ENCODE peak calls at places on chromosomes 12 and 14, in eight cellular contexts. One of them, this sample, is unnamed.

GRCh38 chr12:111628505-111629260 is 29.6 kb upstream of the ATXN2 start:
- DNase-seq in HFF-Myc: no peak
- DNase-seq in coronary artery: no peak
- DNase-seq in CD4-positive, alpha-beta T cell: no peak
- DNase-seq in colonic mucosa: no peak
- DNase-seq in GM20000: no peak
- DNase-seq in fibroblast of mammary gland: no peak
- DNase-seq in nephron progenitor cell: no peak
- DNase-seq in this sample: no peak

GRCh38 chr12:51864701-51865469 is 16.4 kb upstream of the FIGNL2 start:
- DNase-seq in HFF-Myc: no peak
- DNase-seq in coronary artery: no peak
- DNase-seq in CD4-positive, alpha-beta T cell: no peak
- DNase-seq in colonic mucosa: no peak
- DNase-seq in GM20000: no peak
- DNase-seq in fibroblast of mammary gland: peak
- DNase-seq in nephron progenitor cell: peak
- DNase-seq in this sample: no peak

GRCh38 chr12:111964935-111965334 is 48.0 kb downstream of the TMEM116 start:
- DNase-seq in HFF-Myc: no peak
- DNase-seq in coronary artery: no peak
- DNase-seq in CD4-positive, alpha-beta T cell: no peak
- DNase-seq in colonic mucosa: no peak
- DNase-seq in GM20000: no peak
- DNase-seq in fibroblast of mammary gland: no peak
- DNase-seq in nephron progenitor cell: no peak
- DNase-seq in this sample: no peak

GRCh38 chr12:89756638-89757321 is 48.1 kb upstream of the ATP2B1 start:
- DNase-seq in HFF-Myc: peak
- DNase-seq in coronary artery: no peak
- DNase-seq in CD4-positive, alpha-beta T cell: no peak
- DNase-seq in colonic mucosa: peak
- DNase-seq in GM20000: peak
- DNase-seq in fibroblast of mammary gland: peak
- DNase-seq in nephron progenitor cell: no peak
- DNase-seq in this sample: no peak

GRCh38 chr12:123089631-123090353 is 61.1 kb downstream of the PITPNM2 start:
- DNase-seq in HFF-Myc: peak
- DNase-seq in coronary artery: no peak
- DNase-seq in CD4-positive, alpha-beta T cell: no peak
- DNase-seq in colonic mucosa: no peak
- DNase-seq in GM20000: no peak
- DNase-seq in fibroblast of mammary gland: peak
- DNase-seq in nephron progenitor cell: no peak
- DNase-seq in this sample: no peak

GRCh38 chr12:132437252-132438138 is 52.5 kb upstream of the FBRSL1 start:
- DNase-seq in HFF-Myc: no peak
- DNase-seq in coronary artery: no peak
- DNase-seq in CD4-positive, alpha-beta T cell: no peak
- DNase-seq in colonic mucosa: no peak
- DNase-seq in GM20000: no peak
- DNase-seq in fibroblast of mammary gland: no peak
- DNase-seq in nephron progenitor cell: no peak
- DNase-seq in this sample: no peak

GRCh38 chr14:36522347-36522971 is 2.4 kb upstream of the NKX2-1 start:
- DNase-seq in HFF-Myc: no peak
- DNase-seq in coronary artery: no peak
- DNase-seq in CD4-positive, alpha-beta T cell: no peak
- DNase-seq in colonic mucosa: no peak
- DNase-seq in GM20000: no peak
- DNase-seq in fibroblast of mammary gland: no peak
- DNase-seq in nephron progenitor cell: peak
- DNase-seq in this sample: peak

GRCh38 chr14:64201931-64202330 is 92.2 kb downstream of the ESR2 start:
- DNase-seq in HFF-Myc: no peak
- DNase-seq in coronary artery: no peak
- DNase-seq in CD4-positive, alpha-beta T cell: no peak
- DNase-seq in colonic mucosa: no peak
- DNase-seq in GM20000: no peak
- DNase-seq in fibroblast of mammary gland: no peak
- DNase-seq in nephron progenitor cell: no peak
- DNase-seq in this sample: no peak

GRCh38 chr14:50714452-50715073 is 46.5 kb upstream of the SAV1 start:
- DNase-seq in HFF-Myc: peak
- DNase-seq in coronary artery: no peak
- DNase-seq in CD4-positive, alpha-beta T cell: no peak
- DNase-seq in colonic mucosa: no peak
- DNase-seq in GM20000: peak
- DNase-seq in fibroblast of mammary gland: peak
- DNase-seq in nephron progenitor cell: no peak
- DNase-seq in this sample: no peak

GRCh38 chr12:109736552-109737108 is 23.0 kb downstream of the FAM222A start:
- DNase-seq in HFF-Myc: peak
- DNase-seq in coronary artery: no peak
- DNase-seq in CD4-positive, alpha-beta T cell: no peak
- DNase-seq in colonic mucosa: no peak
- DNase-seq in GM20000: no peak
- DNase-seq in fibroblast of mammary gland: peak
- DNase-seq in nephron progenitor cell: peak
- DNase-seq in this sample: peak

GRCh38 chr12:26769611-26770010 is 63.4 kb downstream of the ITPR2 start:
- DNase-seq in HFF-Myc: no peak
- DNase-seq in coronary artery: no peak
- DNase-seq in CD4-positive, alpha-beta T cell: no peak
- DNase-seq in colonic mucosa: no peak
- DNase-seq in GM20000: no peak
- DNase-seq in fibroblast of mammary gland: no peak
- DNase-seq in nephron progenitor cell: no peak
- DNase-seq in this sample: no peak

GRCh38 chr14:24381363-24382102 is 13.5 kb downstream of the NFATC4 start:
- DNase-seq in HFF-Myc: no peak
- DNase-seq in coronary artery: peak
- DNase-seq in CD4-positive, alpha-beta T cell: no peak
- DNase-seq in colonic mucosa: no peak
- DNase-seq in GM20000: no peak
- DNase-seq in fibroblast of mammary gland: no peak
- DNase-seq in nephron progenitor cell: no peak
- DNase-seq in this sample: no peak

GRCh38 chr12:14065094-14065493 is 83.7 kb upstream of the GRIN2B start:
- DNase-seq in HFF-Myc: no peak
- DNase-seq in coronary artery: no peak
- DNase-seq in CD4-positive, alpha-beta T cell: no peak
- DNase-seq in colonic mucosa: no peak
- DNase-seq in GM20000: no peak
- DNase-seq in fibroblast of mammary gland: no peak
- DNase-seq in nephron progenitor cell: no peak
- DNase-seq in this sample: no peak
- TF ChIP-seq CTCF in HFF-Myc: no peak
- TF ChIP-seq CTCF in coronary artery: no peak
- TF ChIP-seq CTCF in CD4-positive, alpha-beta T cell: no peak
- TF ChIP-seq CTCF in colonic mucosa: no peak
- TF ChIP-seq CTCF in GM20000: no peak
- TF ChIP-seq CTCF in fibroblast of mammary gland: no peak
- TF ChIP-seq CTCF in nephron progenitor cell: no peak
- TF ChIP-seq CTCF in this sample: no peak

GRCh38 chr12:103833891-103834290 is 7.1 kb downstream of the NT5DC3 start:
- DNase-seq in HFF-Myc: no peak
- DNase-seq in coronary artery: no peak
- DNase-seq in CD4-positive, alpha-beta T cell: no peak
- DNase-seq in colonic mucosa: no peak
- DNase-seq in GM20000: no peak
- DNase-seq in fibroblast of mammary gland: no peak
- DNase-seq in nephron progenitor cell: no peak
- DNase-seq in this sample: no peak
- TF ChIP-seq CTCF in HFF-Myc: no peak
- TF ChIP-seq CTCF in coronary artery: no peak
- TF ChIP-seq CTCF in CD4-positive, alpha-beta T cell: no peak
- TF ChIP-seq CTCF in colonic mucosa: no peak
- TF ChIP-seq CTCF in GM20000: peak
- TF ChIP-seq CTCF in fibroblast of mammary gland: peak
- TF ChIP-seq CTCF in nephron progenitor cell: no peak
- TF ChIP-seq CTCF in this sample: no peak

DNA sequence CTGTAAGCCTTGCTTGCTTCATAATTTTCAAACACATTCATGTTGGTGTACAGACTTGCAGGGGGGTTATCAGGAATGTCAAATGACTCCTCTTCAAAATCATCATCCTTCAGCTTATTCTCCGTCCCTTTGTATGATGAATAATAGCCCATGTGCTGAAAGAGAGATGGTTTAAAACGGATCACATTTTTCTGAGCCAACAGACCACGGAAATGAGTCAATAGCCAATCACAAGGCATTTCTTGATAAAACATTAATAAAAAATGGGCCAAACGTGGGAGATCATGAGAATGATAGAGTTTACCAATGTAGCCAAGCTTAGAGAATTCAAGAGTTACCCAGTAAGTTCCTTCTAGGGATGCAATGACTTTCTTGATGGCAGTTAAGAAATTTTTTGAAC is 105.5 kb downstream of the NTS start:
- DNase-seq in HFF-Myc: no peak
- DNase-seq in coronary artery: no peak
- DNase-seq in CD4-positive, alpha-beta T cell: no peak
- DNase-seq in colonic mucosa: no peak
- DNase-seq in GM20000: no peak
- DNase-seq in fibroblast of mammary gland: no peak
- DNase-seq in nephron progenitor cell: no peak
- DNase-seq in this sample: no peak
- TF ChIP-seq CTCF in HFF-Myc: no peak
- TF ChIP-seq CTCF in coronary artery: no peak
- TF ChIP-seq CTCF in CD4-positive, alpha-beta T cell: no peak
- TF ChIP-seq CTCF in colonic mucosa: no peak
- TF ChIP-seq CTCF in GM20000: no peak
- TF ChIP-seq CTCF in fibroblast of mammary gland: no peak
- TF ChIP-seq CTCF in nephron progenitor cell: no peak
- TF ChIP-seq CTCF in this sample: no peak

GRCh38 chr12:92502417-92503028 is 200.3 kb upstream of the PLEKHG7 start:
- DNase-seq in HFF-Myc: no peak
- DNase-seq in coronary artery: no peak
- DNase-seq in CD4-positive, alpha-beta T cell: no peak
- DNase-seq in colonic mucosa: no peak
- DNase-seq in GM20000: peak
- DNase-seq in fibroblast of mammary gland: peak
- DNase-seq in nephron progenitor cell: no peak
- DNase-seq in this sample: no peak
- TF ChIP-seq CTCF in HFF-Myc: no peak
- TF ChIP-seq CTCF in coronary artery: no peak
- TF ChIP-seq CTCF in CD4-positive, alpha-beta T cell: no peak
- TF ChIP-seq CTCF in colonic mucosa: peak
- TF ChIP-seq CTCF in GM20000: peak
- TF ChIP-seq CTCF in fibroblast of mammary gland: peak
- TF ChIP-seq CTCF in nephron progenitor cell: no peak
- TF ChIP-seq CTCF in this sample: no peak

GRCh38 chr12:43805857-43806736 is at the start of gene TWF1:
- DNase-seq in HFF-Myc: no peak
- DNase-seq in coronary artery: peak
- DNase-seq in CD4-positive, alpha-beta T cell: peak
- DNase-seq in colonic mucosa: peak
- DNase-seq in GM20000: peak
- DNase-seq in fibroblast of mammary gland: peak
- DNase-seq in nephron progenitor cell: peak
- DNase-seq in this sample: peak
- TF ChIP-seq CTCF in HFF-Myc: no peak
- TF ChIP-seq CTCF in coronary artery: no peak
- TF ChIP-seq CTCF in CD4-positive, alpha-beta T cell: no peak
- TF ChIP-seq CTCF in colonic mucosa: no peak
- TF ChIP-seq CTCF in GM20000: no peak
- TF ChIP-seq CTCF in fibroblast of mammary gland: peak
- TF ChIP-seq CTCF in nephron progenitor cell: peak
- TF ChIP-seq CTCF in this sample: peak

DNA sequence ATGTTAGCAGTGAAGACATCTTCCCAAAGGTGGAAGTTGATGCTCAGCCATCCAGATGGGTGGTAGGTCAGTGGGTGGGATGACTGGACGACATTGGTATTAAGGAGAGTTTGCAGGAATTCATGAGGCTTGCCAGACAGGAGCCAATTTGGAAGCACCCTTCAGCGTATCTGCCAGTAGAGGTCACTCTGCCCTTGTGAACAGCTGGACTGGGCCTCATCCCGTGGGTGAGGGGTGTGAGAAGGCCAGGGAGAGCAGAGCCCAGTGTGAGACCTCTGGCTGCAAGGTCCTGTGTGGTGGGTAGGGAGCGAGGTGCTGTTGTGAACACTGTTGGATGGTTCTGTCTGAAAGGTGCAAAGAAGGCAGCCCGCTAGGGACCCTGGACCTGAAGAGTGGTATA is 37.7 kb downstream of the SLC5A8 start:
- DNase-seq in HFF-Myc: no peak
- DNase-seq in coronary artery: no peak
- DNase-seq in CD4-positive, alpha-beta T cell: no peak
- DNase-seq in colonic mucosa: peak
- DNase-seq in GM20000: peak
- DNase-seq in fibroblast of mammary gland: peak
- DNase-seq in nephron progenitor cell: peak
- DNase-seq in this sample: no peak
- TF ChIP-seq CTCF in HFF-Myc: no peak
- TF ChIP-seq CTCF in coronary artery: no peak
- TF ChIP-seq CTCF in CD4-positive, alpha-beta T cell: no peak
- TF ChIP-seq CTCF in colonic mucosa: peak
- TF ChIP-seq CTCF in GM20000: no peak
- TF ChIP-seq CTCF in fibroblast of mammary gland: peak
- TF ChIP-seq CTCF in nephron progenitor cell: peak
- TF ChIP-seq CTCF in this sample: peak

DNA sequence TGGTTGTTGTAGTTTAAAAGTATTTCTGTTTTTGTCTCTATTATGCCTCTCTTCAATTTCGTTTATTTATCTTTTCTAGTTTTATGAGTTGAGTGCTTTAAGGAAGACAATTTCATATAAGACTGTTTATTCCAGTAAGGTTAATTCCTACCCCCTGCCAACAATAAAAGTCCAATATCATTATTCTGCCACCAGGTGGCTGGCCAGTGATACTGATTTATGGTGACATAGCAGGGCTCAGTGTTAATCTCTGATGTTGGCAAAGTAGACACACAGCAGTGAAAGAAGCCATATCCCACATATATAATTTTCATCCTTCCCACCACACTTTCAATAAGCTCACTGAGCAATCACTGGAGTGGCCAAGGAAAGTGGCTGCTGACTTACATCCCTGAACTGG is 69.0 kb upstream of the BMP4 start:
- DNase-seq in HFF-Myc: no peak
- DNase-seq in coronary artery: no peak
- DNase-seq in CD4-positive, alpha-beta T cell: no peak
- DNase-seq in colonic mucosa: no peak
- DNase-seq in GM20000: no peak
- DNase-seq in fibroblast of mammary gland: peak
- DNase-seq in nephron progenitor cell: no peak
- DNase-seq in this sample: no peak
- TF ChIP-seq CTCF in HFF-Myc: peak
- TF ChIP-seq CTCF in coronary artery: no peak
- TF ChIP-seq CTCF in CD4-positive, alpha-beta T cell: no peak
- TF ChIP-seq CTCF in colonic mucosa: no peak
- TF ChIP-seq CTCF in GM20000: no peak
- TF ChIP-seq CTCF in fibroblast of mammary gland: peak
- TF ChIP-seq CTCF in nephron progenitor cell: no peak
- TF ChIP-seq CTCF in this sample: peak

GRCh38 chr14:34766060-34766459 is 51.7 kb upstream of the CFL2 start:
- DNase-seq in HFF-Myc: no peak
- DNase-seq in coronary artery: no peak
- DNase-seq in CD4-positive, alpha-beta T cell: no peak
- DNase-seq in colonic mucosa: no peak
- DNase-seq in GM20000: no peak
- DNase-seq in fibroblast of mammary gland: no peak
- DNase-seq in nephron progenitor cell: no peak
- DNase-seq in this sample: no peak
- TF ChIP-seq CTCF in HFF-Myc: peak
- TF ChIP-seq CTCF in coronary artery: no peak
- TF ChIP-seq CTCF in CD4-positive, alpha-beta T cell: no peak
- TF ChIP-seq CTCF in colonic mucosa: no peak
- TF ChIP-seq CTCF in GM20000: peak
- TF ChIP-seq CTCF in fibroblast of mammary gland: peak
- TF ChIP-seq CTCF in nephron progenitor cell: no peak
- TF ChIP-seq CTCF in this sample: peak

GRCh38 chr12:19971396-19971802 is 396.9 kb upstream of the PDE3A start:
- DNase-seq in HFF-Myc: no peak
- DNase-seq in coronary artery: no peak
- DNase-seq in CD4-positive, alpha-beta T cell: no peak
- DNase-seq in colonic mucosa: no peak
- DNase-seq in GM20000: no peak
- DNase-seq in fibroblast of mammary gland: peak
- DNase-seq in nephron progenitor cell: peak
- DNase-seq in this sample: no peak
- TF ChIP-seq CTCF in HFF-Myc: no peak
- TF ChIP-seq CTCF in coronary artery: no peak
- TF ChIP-seq CTCF in CD4-positive, alpha-beta T cell: no peak
- TF ChIP-seq CTCF in colonic mucosa: no peak
- TF ChIP-seq CTCF in GM20000: no peak
- TF ChIP-seq CTCF in fibroblast of mammary gland: no peak
- TF ChIP-seq CTCF in nephron progenitor cell: no peak
- TF ChIP-seq CTCF in this sample: no peak